ENCODE peak calls at places on chromosomes 13 and 19, in eight cellular contexts. B is fibroblast of gingiva, H is Peyer's patch, O is left lung, R is HS-5, G is astrocyte of the spinal cord, Q is Daoy, A is substantia nigra. W is an unnamed sample.

GRCh38 chr19:35389192-35389861 is 18.5 kb downstream of the GPR42 start:
- DNase-seq in A (no peak), B (no peak), G (no peak), Q (no peak), O (no peak), R (no peak), H (no peak), W (no peak)

GRCh38 chr13:85535306-85535705 is 263.9 kb downstream of the SLITRK6 start:
- DNase-seq in G (no peak), H (no peak), A (no peak), B (no peak), O (no peak), R (no peak), Q (no peak), W (no peak)

GRCh38 chr19:2887391-2887914 is 13.3 kb upstream of the ZNF57 start:
- DNase-seq in Q (peak), B (peak), R (peak), O (no peak), A (no peak), H (no peak), G (peak), W (no peak)

GRCh38 chr13:30982911-30983310 is 50.5 kb downstream of the TEX26 start:
- DNase-seq in R (no peak), A (no peak), B (no peak), H (no peak), O (no peak), Q (no peak), G (no peak), W (no peak)

GRCh38 chr13:34842466-34842865 is 99.6 kb upstream of the NBEA start:
- DNase-seq in Q (no peak), A (no peak), R (no peak), O (no peak), H (no peak), B (no peak), G (no peak), W (no peak)

GRCh38 chr13:29936051-29936813 is 85.8 kb upstream of the UBL3 start:
- DNase-seq in R (no peak), B (no peak), H (peak), G (no peak), O (no peak), Q (no peak), A (no peak), W (no peak)

GRCh38 chr13:97855570-97855970 is 97.9 kb upstream of the IPO5 start:
- DNase-seq in A (no peak), O (no peak), R (no peak), H (no peak), B (peak), G (peak), Q (peak), W (no peak)

GRCh38 chr13:113864303-113864890 is 521 bp upstream of the GAS6 start:
- DNase-seq in H (no peak), Q (peak), A (no peak), O (no peak), R (no peak), G (no peak), B (peak), W (peak)

GRCh38 chr19:50607874-50608785 is 31.6 kb downstream of the SYT3 start:
- DNase-seq in A (no peak), Q (peak), R (peak), G (peak), O (peak), H (peak), B (peak), W (peak)

GRCh38 chr13:40189426-40189825 is 477.0 kb downstream of the FOXO1 start:
- DNase-seq in R (no peak), B (no peak), O (no peak), A (no peak), H (no peak), Q (no peak), G (no peak), W (no peak)

GRCh38 chr13:35139591-35139990 is 197.5 kb downstream of the NBEA start:
- DNase-seq in B (no peak), O (no peak), Q (no peak), R (peak), A (no peak), H (no peak), G (peak), W (no peak)

GRCh38 chr19:2436384-2436783 is 9.0 kb upstream of the TIMM13 start:
- DNase-seq in R (no peak), A (no peak), H (no peak), B (no peak), O (no peak), Q (no peak), G (no peak), W (no peak)

GRCh38 chr13:94710081-94710809 is 2.1 kb downstream of the SOX21 start:
- DNase-seq in R (no peak), H (no peak), B (no peak), Q (peak), G (peak), O (no peak), A (no peak), W (no peak)

GRCh38 chr19:38898788-38899446 is 501 bp downstream of the SIRT2 start:
- DNase-seq in B (peak), H (no peak), O (no peak), Q (no peak), R (no peak), G (peak), A (no peak), W (no peak)

GRCh38 chr13:38753878-38754277 is 67.0 kb downstream of the FREM2 start:
- DNase-seq in O (no peak), B (no peak), A (no peak), G (no peak), H (no peak), R (no peak), Q (no peak), W (no peak)

GRCh38 chr13:30148171-30148754 is 159.1 kb downstream of the KATNAL1 start:
- DNase-seq in G (no peak), B (no peak), R (no peak), O (no peak), A (no peak), H (peak), Q (no peak), W (no peak)

GRCh38 chr13:51845574-51846318 is 769 bp upstream of the TMEM272 start:
- DNase-seq in A (no peak), B (no peak), H (no peak), G (no peak), R (no peak), O (no peak), Q (no peak), W (no peak)

GRCh38 chr19:8243146-8243545 is 34.0 kb downstream of the CERS4 start:
- DNase-seq in Q (no peak), A (no peak), H (no peak), G (no peak), R (no peak), B (no peak), O (no peak), W (no peak)

GRCh38 chr19:49437231-49437630 is 4.1 kb downstream of the SLC17A7 start:
- DNase-seq in Q (no peak), G (no peak), H (no peak), B (no peak), R (no peak), A (no peak), O (no peak), W (no peak)

GRCh38 chr13:112825875-112826274 is 136.0 kb downstream of the ATP11A start:
- DNase-seq in G (no peak), B (no peak), O (no peak), H (no peak), A (no peak), Q (no peak), R (no peak), W (no peak)

GRCh38 chr13:50990050-50990449 is 80.5 kb downstream of the RNASEH2B start:
- DNase-seq in B (no peak), G (no peak), A (no peak), O (no peak), Q (no peak), R (no peak), H (no peak), W (no peak)

GRCh38 chr19:4297901-4298771 is 4.1 kb downstream of the TMIGD2 start:
- DNase-seq in Q (peak), G (no peak), A (no peak), B (no peak), R (no peak), H (no peak), O (no peak), W (no peak)

GRCh38 chr19:18168673-18169381 is 4.8 kb upstream of the IFI30 start:
- DNase-seq in O (no peak), R (no peak), G (no peak), Q (no peak), A (no peak), B (no peak), H (no peak), W (no peak)

GRCh38 chr19:22545751-22546150 is 88.4 kb upstream of the ZNF492 start:
- DNase-seq in R (no peak), B (no peak), O (no peak), G (no peak), Q (peak), H (no peak), A (no peak), W (no peak)

GRCh38 chr13:57665471-57665870 is 33.9 kb downstream of the PCDH17 start:
- DNase-seq in O (no peak), H (no peak), R (no peak), G (no peak), Q (no peak), A (no peak), B (no peak), W (no peak)

GRCh38 chr13:62829476-62829875 is 1413.8 kb upstream of the PCDH20 start:
- DNase-seq in A (no peak), O (no peak), H (no peak), G (no peak), B (no peak), R (no peak), Q (no peak), W (no peak)

GRCh38 chr19:49057636-49058234 is at the start of gene CGB7:
- DNase-seq in O (peak), H (peak), A (no peak), B (peak), R (no peak), Q (peak), G (peak), W (no peak)

GRCh38 chr19:31537136-31537535 is 187.9 kb upstream of the TSHZ3 start:
- DNase-seq in A (no peak), G (no peak), H (no peak), Q (no peak), B (no peak), O (no peak), R (no peak), W (no peak)

GRCh38 chr13:40238761-40239160 is 427.7 kb downstream of the FOXO1 start:
- DNase-seq in Q (no peak), O (no peak), G (no peak), A (no peak), R (no peak), H (no peak), B (no peak), W (no peak)

GRCh38 chr13:20414475-20415287 is 111.0 kb downstream of the CRYL1 start:
- DNase-seq in A (no peak), H (no peak), G (no peak), Q (no peak), R (no peak), O (no peak), B (no peak), W (no peak)

GRCh38 chr13:40193290-40194203 is 472.9 kb downstream of the FOXO1 start:
- DNase-seq in Q (no peak), A (peak), G (no peak), H (no peak), R (no peak), O (no peak), B (peak), W (no peak)

GRCh38 chr13:88701551-88701950 is 1030.4 kb downstream of the SLITRK5 start:
- DNase-seq in O (no peak), A (no peak), H (no peak), R (peak), B (peak), G (no peak), Q (no peak), W (no peak)

GRCh38 chr19:10408511-10409291 is 5.4 kb upstream of the CDC37 start:
- DNase-seq in Q (no peak), H (peak), R (no peak), G (no peak), A (no peak), O (peak), B (no peak), W (no peak)

GRCh38 chr19:51644636-51645271 is 1.9 kb downstream of the SIGLEC14 start:
- DNase-seq in H (no peak), B (no peak), O (no peak), G (no peak), A (no peak), R (no peak), Q (no peak), W (no peak)

GRCh38 chr13:41917641-41918040 is 43.3 kb downstream of the VWA8 start:
- DNase-seq in G (peak), Q (peak), R (peak), B (peak), O (no peak), A (no peak), H (no peak), W (no peak)

GRCh38 chr19:5434351-5434917 is 20.8 kb upstream of the ZNRF4 start:
- DNase-seq in R (no peak), O (no peak), G (peak), A (no peak), B (no peak), H (no peak), Q (no peak), W (no peak)

GRCh38 chr13:39023761-39024160 is 14.1 kb downstream of the PROSER1 start:
- DNase-seq in B (no peak), O (no peak), R (no peak), A (no peak), Q (no peak), G (no peak), H (no peak), W (no peak)

GRCh38 chr19:57719424-57719823 is 8.0 kb downstream of the ZNF671 start:
- DNase-seq in H (no peak), O (no peak), G (no peak), Q (no peak), B (no peak), R (no peak), A (no peak), W (no peak)

GRCh38 chr19:46466536-46467199 is 4.7 kb downstream of the PNMA8A start:
- DNase-seq in B (peak), H (no peak), G (peak), R (peak), A (no peak), Q (peak), O (no peak), W (no peak)